ENCODE peak calls at places on chromosomes 16 and 17, in four cellular contexts. C, E, Q and L are unnamed samples.

GRCh38 chr16:48978501-48978900 is 303.1 kb downstream of the CBLN1 start:
- DNase-seq in Q (no peak), C (no peak), E (no peak), L (no peak)

GRCh38 chr16:1825864-1826690 is 548 bp downstream of the HAGH start:
- DNase-seq in C (no peak), Q (peak; percentile 57), E (peak; percentile 6), L (no peak)

GRCh38 chr17:918102-918740 is 61.4 kb downstream of the NXN start:
- DNase-seq in C (no peak), Q (no peak), E (no peak), L (no peak)

GRCh38 chr16:726438-727290 is at the start of the genes CCDC78 and HAGHL:
- DNase-seq in C (no peak), Q (peak; percentile 72), E (no peak), L (peak; percentile 45)

GRCh38 chr17:58684003-58684402 is 7.8 kb downstream of the TEX14 start:
- DNase-seq in C (no peak), Q (no peak), E (no peak), L (no peak)

GRCh38 chr16:87318158-87318644 is 1.0 kb upstream of the C16orf95 start:
- DNase-seq in Q (no peak), E (no peak), C (no peak), L (no peak)

GRCh38 chr17:62869885-62870580 is 61.9 kb upstream of the MARCHF10 start:
- DNase-seq in Q (no peak), E (no peak), C (peak; percentile 16), L (no peak)

GRCh38 chr16:89722392-89723278 is 1.3 kb downstream of the ZNF276 start:
- DNase-seq in E (no peak), Q (peak; percentile 81), C (no peak), L (peak; percentile 20)

GRCh38 chr17:70683936-70684335 is 514.6 kb downstream of the KCNJ2 start:
- DNase-seq in E (no peak), C (no peak), Q (no peak), L (no peak)

GRCh38 chr16:72985148-72985882 is 62.6 kb downstream of the ZFHX3 start:
- DNase-seq in C (peak; percentile 78), E (no peak), Q (no peak), L (no peak)

GRCh38 chr17:60439501-60439900 is 17.2 kb downstream of the CHCT1 start:
- DNase-seq in Q (no peak), E (no peak), C (peak; percentile 28), L (no peak)

GRCh38 chr16:57536306-57537193 is at the start of gene CCDC102A:
- DNase-seq in C (no peak), E (no peak), Q (peak; percentile 49), L (no peak)

GRCh38 chr16:49859139-49859947 is 3.4 kb upstream of the ZNF423 start:
- DNase-seq in C (no peak), E (no peak), Q (no peak), L (no peak)

GRCh38 chr17:73616873-73617430 is 27.3 kb downstream of the SDK2 start:
- DNase-seq in Q (no peak), C (no peak), E (no peak), L (no peak)

GRCh38 chr16:17518441-17518840 is 47.7 kb upstream of the XYLT1 start:
- DNase-seq in E (no peak), Q (peak; percentile 38), C (no peak), L (no peak)

GRCh38 chr16:6160303-6160702 is 1062.7 kb upstream of the EEF2KMT start:
- DNase-seq in C (no peak), E (no peak), Q (no peak), L (no peak)

GRCh38 chr17:4856271-4856936 is 23.3 kb downstream of the MINK1 start:
- DNase-seq in Q (no peak), E (no peak), C (no peak), L (no peak)

GRCh38 chr17:43829738-43830137 is 3.2 kb downstream of the MPP3 start:
- DNase-seq in Q (no peak), C (no peak), E (no peak), L (no peak)

GRCh38 chr17:5210091-5210490 is 18.4 kb upstream of the ZNF594 start:
- DNase-seq in Q (no peak), C (no peak), E (no peak), L (no peak)

GRCh38 chr16:3175157-3176153 is 12.5 kb upstream of the OR1F1 start:
- DNase-seq in Q (no peak), C (no peak), E (no peak), L (no peak)

GRCh38 chr17:57899822-57900221 is 50.0 kb upstream of the MRPS23 start:
- DNase-seq in E (no peak), C (no peak), Q (no peak), L (no peak)

GRCh38 chr16:56588781-56589140 is 567 bp upstream of the MT3 start:
- DNase-seq in Q (no peak), E (no peak), C (no peak), L (no peak)

GRCh38 chr16:2350500-2350899 is 10.0 kb upstream of the ABCA3 start:
- DNase-seq in C (no peak), Q (no peak), E (no peak), L (no peak)

GRCh38 chr17:34226011-34226410 is 29.1 kb upstream of the CCL2 start:
- DNase-seq in E (no peak), Q (no peak), C (no peak), L (no peak)

GRCh38 chr17:19249681-19250080 is 12.5 kb downstream of the EPN2 start:
- DNase-seq in C (peak; percentile 84), Q (no peak), E (no peak), L (no peak)

GRCh38 chr17:60137731-60138130 is 12.0 kb upstream of the CA4 start:
- DNase-seq in E (no peak), Q (no peak), C (no peak), L (no peak)

GRCh38 chr17:19341641-19342610 is 20.6 kb downstream of the B9D1 start:
- DNase-seq in Q (no peak), C (no peak), E (no peak), L (no peak)

GRCh38 chr17:1177099-1177996 is 2.4 kb downstream of the ABR start:
- DNase-seq in Q (no peak), C (no peak), E (no peak), L (no peak)

GRCh38 chr17:79668344-79669250 is 57.7 kb upstream of the RBFOX3 start:
- DNase-seq in E (no peak), Q (no peak), C (no peak), L (no peak)

GRCh38 chr16:84673203-84673535 is 24.9 kb downstream of the KLHL36 start:
- DNase-seq in Q (no peak), C (no peak), E (no peak), L (no peak)